ENCODE peak calls at places on chromosomes 11 and 22, in nine cellular contexts. P, H, U, L, Y, T, J, G and M are unnamed samples.

GRCh38 chr11:65861533-65862183 is 1.4 kb downstream of the MUS81 start:
- DNase-seq in H (no peak), Y (no peak), J (no peak), U (peak; percentile 19), L (no peak), T (no peak), G (no peak), P (no peak), M (peak; percentile 3)

GRCh38 chr11:34432822-34433221 is 5.9 kb upstream of the CAT start:
- DNase-seq in Y (no peak), U (no peak), L (no peak), G (no peak), J (no peak), P (no peak), T (no peak), H (no peak), M (no peak)

GRCh38 chr11:43382614-43383013 is 23.9 kb downstream of the TTC17 start:
- DNase-seq in G (no peak), P (no peak), L (no peak), H (no peak), U (no peak), Y (no peak), J (no peak), T (no peak), M (no peak)

GRCh38 chr11:68297812-68298658 is 14.4 kb upstream of the LRP5 start:
- DNase-seq in P (peak; percentile 67), H (peak; percentile 87), G (peak; percentile 48), J (peak; percentile 75), U (peak; percentile 75), L (peak; percentile 68), Y (peak; percentile 22), T (no peak), M (peak; percentile 73)

GRCh38 chr11:36022891-36023290 is 79.0 kb downstream of the LDLRAD3 start:
- DNase-seq in U (no peak), L (no peak), Y (no peak), P (no peak), T (no peak), G (no peak), H (no peak), J (no peak), M (no peak)

GRCh38 chr11:64355078-64355940 is 3.7 kb upstream of the RPS6KA4 start:
- DNase-seq in Y (no peak), T (peak; percentile 90), G (no peak), L (peak; percentile 80), J (peak; percentile 87), U (peak; percentile 87), H (peak; percentile 85), P (peak; percentile 49), M (peak; percentile 74)

GRCh38 chr22:37109242-37109917 is at the start of gene TMPRSS6:
- DNase-seq in G (no peak), H (no peak), P (no peak), Y (no peak), J (no peak), L (no peak), T (no peak), U (no peak), M (no peak)

GRCh38 chr11:93100211-93100610 is 97.6 kb downstream of the SLC36A4 start:
- DNase-seq in G (no peak), Y (no peak), L (no peak), P (no peak), T (no peak), J (no peak), H (no peak), U (no peak), M (no peak)

GRCh38 chr11:126452256-126452655 is 96.8 kb downstream of the ST3GAL4 start:
- DNase-seq in G (no peak), U (no peak), H (no peak), Y (no peak), L (no peak), T (no peak), P (no peak), J (no peak), M (no peak)

GRCh38 chr11:105046898-105047579 is 1.9 kb upstream of the CARD16 start:
- DNase-seq in L (peak; percentile 98), H (no peak), J (peak; percentile 95), G (no peak), T (no peak), Y (no peak), U (peak; percentile 35), P (no peak), M (no peak)

GRCh38 chr11:34232810-34233209 is 125.0 kb downstream of the ABTB2 start:
- DNase-seq in T (no peak), H (no peak), Y (no peak), U (no peak), P (no peak), J (no peak), G (no peak), L (no peak), M (no peak)

GRCh38 chr11:72580648-72580950 is 93.6 kb downstream of the PDE2A start:
- DNase-seq in P (no peak), L (no peak), J (no peak), G (no peak), T (no peak), H (no peak), U (no peak), Y (no peak), M (no peak)

GRCh38 chr11:32386770-32387377 is 48.5 kb downstream of the WT1 start:
- DNase-seq in P (no peak), T (peak; percentile 23), L (peak; percentile 92), G (no peak), Y (no peak), J (peak; percentile 87), H (no peak), U (no peak), M (no peak)

GRCh38 chr22:36873614-36874308 is 13.0 kb downstream of the NCF4 start:
- DNase-seq in H (peak; percentile 25), T (peak; percentile 83), J (peak; percentile 85), L (peak; percentile 85), G (no peak), Y (no peak), U (peak; percentile 81), P (peak; percentile 33), M (peak; percentile 38)

GRCh38 chr22:37304595-37305343 is 22.5 kb downstream of the CYTH4 start:
- DNase-seq in U (no peak), H (no peak), L (peak; percentile 33), Y (no peak), J (peak; percentile 29), P (no peak), T (no peak), G (no peak), M (no peak)

GRCh38 chr11:93032580-93032979 is 63.1 kb downstream of the MTNR1B start:
- DNase-seq in U (no peak), L (no peak), P (no peak), Y (no peak), T (no peak), G (no peak), J (no peak), H (no peak), M (no peak)

GRCh38 chr11:121464352-121464946 is 11.7 kb upstream of the SORL1-AS1 start:
- DNase-seq in P (peak; percentile 92), L (peak; percentile 83), T (no peak), J (peak; percentile 82), H (no peak), G (peak; percentile 76), Y (no peak), U (peak; percentile 67), M (peak; percentile 94)

GRCh38 chr11:44671234-44671633 is 55.5 kb upstream of the TSPAN18 start:
- DNase-seq in U (no peak), L (no peak), P (no peak), G (no peak), J (no peak), T (no peak), Y (no peak), H (peak; percentile 56), M (no peak)

GRCh38 chr11:127071606-127072005 is 71.0 kb upstream of the KIRREL3 start:
- DNase-seq in G (no peak), T (no peak), U (no peak), P (no peak), J (no peak), Y (no peak), H (no peak), L (no peak), M (no peak)

GRCh38 chr11:65558002-65558784 is at the start of gene LTBP3:
- DNase-seq in G (no peak), H (peak; percentile 60), Y (no peak), T (no peak), U (peak; percentile 74), L (peak; percentile 82), P (no peak), J (peak; percentile 92), M (no peak)

GRCh38 chr11:113488931-113489351 is 13.7 kb upstream of the DRD2 start:
- DNase-seq in T (no peak), G (no peak), U (no peak), L (no peak), P (no peak), Y (no peak), J (no peak), H (no peak), M (no peak)

GRCh38 chr22:45842141-45842831 is 134.7 kb downstream of the WNT7B start:
- DNase-seq in H (no peak), P (no peak), J (peak; percentile 35), G (no peak), Y (no peak), L (peak; percentile 38), T (no peak), U (no peak), M (no peak)